ENCODE peak calls at places on chromosomes 1 and 21, in five cellular contexts. F, U, P, C and A are unnamed samples.

GRCh38 chr1:76726251-76726650 is 141.0 kb upstream of the ST6GALNAC5 start:
- DNase-seq in P (no peak), C (no peak), U (no peak), F (no peak), A (no peak)

GRCh38 chr1:218390625-218391024 is 45.5 kb downstream of the TGFB2 start:
- DNase-seq in C (peak; percentile 27), P (no peak), F (no peak), U (no peak), A (no peak)

GRCh38 chr1:4088676-4089075 is 188.6 kb upstream of the C1orf174 start:
- DNase-seq in F (no peak), U (no peak), C (no peak), P (no peak), A (no peak)

GRCh38 chr1:48661726-48662483 is 114.8 kb downstream of the BEND5 start:
- DNase-seq in F (no peak), P (no peak), U (no peak), C (no peak), A (no peak)

GRCh38 chr1:111621050-111621449 is 1.5 kb downstream of the RAP1A start:
- DNase-seq in U (no peak), C (no peak), P (no peak), F (no peak), A (no peak)

GRCh38 chr1:147214842-147215539 is 10.1 kb downstream of the FMO5 start:
- DNase-seq in U (no peak), F (no peak), C (no peak), P (no peak), A (no peak)

GRCh38 chr1:212238552-212238951 is 46.7 kb upstream of the PPP2R5A start:
- DNase-seq in U (no peak), F (no peak), P (no peak), C (no peak), A (no peak)

GRCh38 chr1:247114351-247115140 is 10.4 kb upstream of the ZNF669 start:
- DNase-seq in P (no peak), C (no peak), F (no peak), U (no peak), A (no peak)

GRCh38 chr21:28196981-28197380 is 795.7 kb downstream of the LTN1 start:
- DNase-seq in F (no peak), U (no peak), P (no peak), C (no peak), A (no peak)
- H2BK12ac ChIP-seq in F (no peak overlapping the region), U (no peak overlapping the region), P (no peak overlapping the region), C (no peak overlapping the region), A (no peak overlapping the region)

GRCh38 chr1:229293528-229294204 is 22.8 kb downstream of the RAB4A start:
- DNase-seq in P (no peak), U (no peak), C (no peak), F (no peak), A (no peak)
- H2BK12ac ChIP-seq in P (no peak overlapping the region), U (no peak overlapping the region), C (no peak overlapping the region), F (no peak overlapping the region), A (no peak overlapping the region)

GRCh38 chr21:42991992-42992740 is 17.8 kb downstream of the PKNOX1 start:
- DNase-seq in C (peak; percentile 76), U (peak; percentile 95), P (no peak), F (peak; percentile 35), A (no peak)

GRCh38 chr21:42992943-42993712 is 18.8 kb downstream of the PKNOX1 start:
- DNase-seq in U (peak; percentile 53), P (no peak), F (no peak), C (no peak), A (no peak)

GRCh38 chr21:43001316-43001715 is 27.0 kb downstream of the PKNOX1 start:
- DNase-seq in C (no peak), F (no peak), U (no peak), P (no peak), A (no peak)

GRCh38 chr21:42997053-42997452 is 22.7 kb downstream of the PKNOX1 start:
- DNase-seq in F (no peak), U (peak; percentile 97), P (no peak), C (peak; percentile 88), A (no peak)
- H2BK12ac ChIP-seq in F (no peak overlapping the region), U (no peak overlapping the region), P (no peak overlapping the region), C (no peak overlapping the region), A (no peak overlapping the region)

GRCh38 chr1:16033101-16033632 is 10.4 kb upstream of the CLCNKB start:
- DNase-seq in U (no peak), F (no peak), C (no peak), P (no peak), A (no peak)
- H2BK12ac ChIP-seq in U (no peak overlapping the region), F (no peak overlapping the region), C (no peak overlapping the region), P (no peak overlapping the region), A (no peak overlapping the region)

GRCh38 chr1:179325836-179326235 is 32.2 kb downstream of the SOAT1 start:
- DNase-seq in P (no peak), F (no peak), C (no peak), U (no peak), A (no peak)
- H2BK12ac ChIP-seq in P (no peak overlapping the region), F (no peak overlapping the region), C (no peak overlapping the region), U (no peak overlapping the region), A (no peak overlapping the region)

GRCh38 chr1:152995838-152996237 is 5.7 kb upstream of the SPRR3 start:
- DNase-seq in F (no peak), U (no peak), P (no peak), C (no peak), A (no peak)
- H2BK12ac ChIP-seq in F (no peak overlapping the region), U (no peak overlapping the region), P (no peak overlapping the region), C (no peak overlapping the region), A (no peak overlapping the region)

DNA sequence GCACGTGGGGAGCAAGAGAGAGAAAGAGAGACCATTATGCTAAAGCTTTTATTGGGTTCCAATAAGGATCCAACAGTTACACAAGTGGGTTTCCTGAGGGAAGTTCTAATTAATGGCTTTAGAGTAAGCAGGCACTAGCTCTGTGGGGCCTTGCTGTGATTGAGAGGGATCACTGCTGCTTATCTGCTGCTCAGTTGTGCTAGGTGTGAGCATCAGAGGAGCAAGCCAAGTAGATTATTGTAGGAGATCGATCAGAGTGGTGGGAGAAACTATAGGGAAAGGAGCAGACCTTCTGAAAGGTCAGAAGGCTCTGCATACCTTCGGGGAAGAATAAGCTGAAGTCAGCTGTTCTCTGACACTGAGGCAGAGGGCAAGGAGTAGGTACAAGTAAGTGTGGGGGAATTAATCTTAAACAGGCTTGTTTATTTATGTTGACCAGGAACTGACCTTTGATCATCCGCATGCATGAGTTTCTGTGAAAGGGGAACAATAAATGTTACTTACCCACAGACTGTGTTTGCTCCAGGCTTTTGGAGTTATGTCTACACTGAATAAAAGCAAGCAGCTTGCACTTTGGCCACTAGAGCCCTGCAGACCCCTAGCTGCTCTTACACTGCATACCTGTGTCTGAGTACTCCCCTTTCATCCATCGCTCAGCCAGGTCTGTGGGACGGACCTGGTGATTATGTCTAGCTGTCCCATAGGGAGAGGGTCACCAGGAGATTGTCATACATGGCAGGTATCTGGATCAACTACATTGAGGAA is 89.7 kb downstream of the TNNI3K start:
- DNase-seq in F (no peak), P (no peak), U (no peak), C (no peak), A (no peak)
- H2BK12ac ChIP-seq in F (no peak overlapping the region), P (no peak overlapping the region), U (no peak overlapping the region), C (no peak overlapping the region), A (no peak overlapping the region)

GRCh38 chr1:108951242-108951641 is 12.0 kb downstream of the CLCC1 start:
- DNase-seq in U (no peak), C (no peak), P (no peak), F (no peak), A (no peak)

GRCh38 chr1:108957888-108958287 is 5.4 kb downstream of the CLCC1 start:
- DNase-seq in U (no peak), F (no peak), C (no peak), P (no peak), A (no peak)

GRCh38 chr1:108953452-108953851 is 9.8 kb downstream of the CLCC1 start:
- DNase-seq in U (no peak), C (no peak), P (no peak), F (no peak), A (no peak)

GRCh38 chr1:108955881-108956280 is 7.4 kb downstream of the CLCC1 start:
- DNase-seq in C (no peak), F (no peak), P (no peak), U (no peak), A (no peak)

DNA sequence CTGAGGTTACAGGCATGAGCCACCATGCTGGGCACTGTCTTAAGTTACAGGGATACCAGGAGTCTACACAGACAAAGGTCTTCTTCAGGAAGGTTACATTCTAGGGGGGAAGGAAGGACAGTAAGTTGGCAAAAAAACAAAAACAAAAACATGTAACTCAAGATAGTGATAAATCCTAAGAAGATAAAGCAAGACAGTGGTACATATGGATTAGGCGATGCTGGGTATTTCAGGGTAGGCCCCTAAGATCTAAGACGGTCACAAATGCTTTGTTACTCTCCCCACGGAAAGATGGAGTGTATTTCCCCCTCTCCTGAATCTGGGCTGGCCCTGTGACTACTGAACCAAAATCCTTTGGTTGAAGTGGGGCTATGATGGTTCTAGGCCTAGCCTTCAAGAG is 8.2 kb downstream of the CLCC1 start:
- DNase-seq in C (no peak), F (no peak), U (no peak), P (no peak), A (no peak)
- H2BK12ac ChIP-seq in C (no peak overlapping the region), F (no peak overlapping the region), U (no peak overlapping the region), P (no peak overlapping the region), A (no peak overlapping the region)

GRCh38 chr1:34779005-34779404 is 2.0 kb upstream of the GJB3 start:
- DNase-seq in C (no peak), U (no peak), P (no peak), F (no peak), A (no peak)
- H2BK12ac ChIP-seq in C (no peak overlapping the region), U (no peak overlapping the region), P (no peak overlapping the region), F (no peak overlapping the region), A (no peak overlapping the region)